ENCODE peak calls at places on chromosomes 6 and 20, in six cellular contexts. One of them, this sample, is unnamed.

GRCh38 chr6:99348823-99349619 is 453 bp downstream of the FAXC start:
- DNase-seq in IMR-90: peak; percentile 3
- DNase-seq in GM12865: no peak
- DNase-seq in H9: peak; percentile 43
- DNase-seq in nephron progenitor cell: peak; percentile 67
- DNase-seq in breast epithelium: no peak
- DNase-seq in this sample: no peak

GRCh38 chr6:155630085-155630484 is 174.4 kb upstream of the NOX3 start:
- DNase-seq in IMR-90: peak; percentile 42
- DNase-seq in GM12865: no peak
- DNase-seq in H9: no peak
- DNase-seq in nephron progenitor cell: no peak
- DNase-seq in breast epithelium: no peak
- DNase-seq in this sample: no peak

GRCh38 chr6:72418495-72418894 is 203.4 kb upstream of the KCNQ5 start:
- DNase-seq in IMR-90: peak; percentile 89
- DNase-seq in GM12865: no peak
- DNase-seq in H9: no peak
- DNase-seq in nephron progenitor cell: no peak
- DNase-seq in breast epithelium: no peak
- DNase-seq in this sample: no peak

GRCh38 chr6:119090256-119090655 is 11.8 kb upstream of the FAM184A start:
- DNase-seq in IMR-90: no peak
- DNase-seq in GM12865: no peak
- DNase-seq in H9: no peak
- DNase-seq in nephron progenitor cell: no peak
- DNase-seq in breast epithelium: no peak
- DNase-seq in this sample: no peak

GRCh38 chr20:9889270-9889981 is 50.5 kb upstream of the PAK5 start:
- DNase-seq in IMR-90: no peak
- DNase-seq in GM12865: peak; percentile 44
- DNase-seq in H9: no peak
- DNase-seq in nephron progenitor cell: no peak
- DNase-seq in breast epithelium: no peak
- DNase-seq in this sample: no peak

GRCh38 chr20:55888655-55889054 is 116.7 kb downstream of the CBLN4 start:
- DNase-seq in IMR-90: no peak
- DNase-seq in GM12865: no peak
- DNase-seq in H9: no peak
- DNase-seq in nephron progenitor cell: no peak
- DNase-seq in breast epithelium: no peak
- DNase-seq in this sample: no peak

GRCh38 chr20:33857722-33858563 is 46.8 kb downstream of the CHMP4B start:
- DNase-seq in IMR-90: no peak
- DNase-seq in GM12865: no peak
- DNase-seq in H9: no peak
- DNase-seq in nephron progenitor cell: no peak
- DNase-seq in breast epithelium: no peak
- DNase-seq in this sample: no peak

GRCh38 chr6:105332576-105332975 is 70.3 kb downstream of the PREP start:
- DNase-seq in IMR-90: no peak
- DNase-seq in GM12865: no peak
- DNase-seq in H9: no peak
- DNase-seq in nephron progenitor cell: no peak
- DNase-seq in breast epithelium: no peak
- DNase-seq in this sample: no peak

GRCh38 chr6:97963148-97963680 is 680.2 kb upstream of the MMS22L start:
- DNase-seq in IMR-90: no peak
- DNase-seq in GM12865: no peak
- DNase-seq in H9: no peak
- DNase-seq in nephron progenitor cell: no peak
- DNase-seq in breast epithelium: no peak
- DNase-seq in this sample: no peak

GRCh38 chr20:36154696-36155628 is at the start of gene EPB41L1:
- DNase-seq in IMR-90: no peak
- DNase-seq in GM12865: no peak
- DNase-seq in H9: peak; percentile 65
- DNase-seq in nephron progenitor cell: peak; percentile 69
- DNase-seq in breast epithelium: no peak
- DNase-seq in this sample: no peak

GRCh38 chr6:93889713-93890112 is 470.4 kb upstream of the EPHA7 start:
- DNase-seq in IMR-90: no peak
- DNase-seq in GM12865: no peak
- DNase-seq in H9: no peak
- DNase-seq in nephron progenitor cell: no peak
- DNase-seq in breast epithelium: no peak
- DNase-seq in this sample: no peak

GRCh38 chr6:20198764-20199174 is 13.5 kb downstream of the MBOAT1 start:
- DNase-seq in IMR-90: no peak
- DNase-seq in GM12865: no peak
- DNase-seq in H9: no peak
- DNase-seq in nephron progenitor cell: no peak
- DNase-seq in breast epithelium: no peak
- DNase-seq in this sample: no peak

GRCh38 chr6:100549406-100550167 is 84.9 kb upstream of the SIM1 start:
- DNase-seq in IMR-90: peak; percentile 87
- DNase-seq in GM12865: no peak
- DNase-seq in H9: no peak
- DNase-seq in nephron progenitor cell: no peak
- DNase-seq in breast epithelium: no peak
- DNase-seq in this sample: no peak

GRCh38 chr20:52064936-52065335 is 126.6 kb downstream of the ZFP64 start:
- DNase-seq in IMR-90: no peak
- DNase-seq in GM12865: no peak
- DNase-seq in H9: no peak
- DNase-seq in nephron progenitor cell: no peak
- DNase-seq in breast epithelium: no peak
- DNase-seq in this sample: no peak

GRCh38 chr6:10521104-10521808 is at the start of gene GCNT2:
- DNase-seq in IMR-90: peak; percentile 23
- DNase-seq in GM12865: peak; percentile 43
- DNase-seq in H9: peak; percentile 79
- DNase-seq in nephron progenitor cell: peak; percentile 63
- DNase-seq in breast epithelium: peak; percentile 31
- DNase-seq in this sample: no peak

DNA sequence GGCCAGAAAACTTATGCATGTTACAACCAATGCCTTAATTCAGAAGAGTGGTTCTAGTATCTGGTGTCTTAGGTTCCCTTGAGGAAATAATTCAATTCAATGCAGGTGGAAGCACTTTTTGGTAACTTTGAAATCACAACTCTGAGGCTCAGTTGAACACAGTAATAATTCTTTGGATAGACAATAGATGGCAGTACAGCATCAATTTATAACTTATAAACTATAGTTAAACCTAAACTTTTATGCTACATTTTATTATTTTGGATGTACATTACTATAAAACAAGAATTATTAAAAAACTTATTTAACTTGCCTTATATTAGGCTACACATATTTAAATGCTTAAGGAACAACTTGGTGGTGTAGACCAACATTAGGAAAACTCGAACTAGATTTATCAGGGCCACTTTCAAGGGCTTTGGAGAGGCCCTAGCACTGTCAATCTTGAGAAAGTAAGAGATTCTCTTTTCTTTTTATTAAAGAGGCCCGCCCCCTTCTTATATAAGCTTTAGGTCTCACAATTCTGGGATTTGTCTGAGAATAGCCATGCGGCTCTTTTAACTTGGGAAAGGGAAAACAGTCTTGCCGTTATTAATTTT is 85.9 kb downstream of the CRYBG1 start:
- DNase-seq in IMR-90: peak; percentile 12
- DNase-seq in GM12865: peak; percentile 9
- DNase-seq in H9: no peak
- DNase-seq in nephron progenitor cell: no peak
- DNase-seq in breast epithelium: no peak
- DNase-seq in this sample: no peak
- TF ChIP-seq CTCF in IMR-90: peak; percentile 64
- TF ChIP-seq CTCF in GM12865: peak; percentile 38
- TF ChIP-seq CTCF in H9: peak; percentile 73
- TF ChIP-seq CTCF in nephron progenitor cell: peak; percentile 51
- TF ChIP-seq CTCF in breast epithelium: peak; percentile 49
- TF ChIP-seq CTCF in this sample: peak; percentile 66

DNA sequence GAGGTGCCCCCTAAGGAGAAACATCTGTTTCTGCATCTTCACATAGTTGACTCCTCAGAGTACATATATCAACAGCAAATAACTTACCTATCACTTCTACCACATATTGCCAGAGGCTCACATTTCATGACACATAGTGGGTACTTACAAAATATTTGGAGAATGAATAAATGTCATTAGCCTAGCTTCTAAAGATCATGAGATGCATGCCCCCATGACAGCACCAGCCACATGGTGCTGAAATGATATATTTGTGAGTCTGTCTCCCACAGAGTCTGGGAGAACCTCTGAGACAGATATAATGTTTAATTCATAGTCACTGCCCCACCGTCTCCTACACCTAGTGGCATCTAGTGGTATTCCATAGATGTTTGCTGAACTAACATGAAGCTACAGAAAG is 555.6 kb downstream of the KIF16B start:
- DNase-seq in IMR-90: no peak
- DNase-seq in GM12865: no peak
- DNase-seq in H9: no peak
- DNase-seq in nephron progenitor cell: no peak
- DNase-seq in breast epithelium: no peak
- DNase-seq in this sample: no peak
- TF ChIP-seq CTCF in IMR-90: no peak
- TF ChIP-seq CTCF in GM12865: peak; percentile 2
- TF ChIP-seq CTCF in H9: peak; percentile 34
- TF ChIP-seq CTCF in nephron progenitor cell: no peak
- TF ChIP-seq CTCF in breast epithelium: no peak
- TF ChIP-seq CTCF in this sample: no peak

GRCh38 chr20:63980806-63981728 is at the start of gene PRPF6:
- DNase-seq in IMR-90: peak; percentile 92
- DNase-seq in GM12865: peak; percentile 99
- DNase-seq in H9: peak; percentile 97
- DNase-seq in nephron progenitor cell: peak; percentile 94
- DNase-seq in breast epithelium: peak; percentile 90
- DNase-seq in this sample: peak; percentile 98

GRCh38 chr20:63978319-63979220 is 872 bp downstream of the SAMD10 start:
- DNase-seq in IMR-90: peak; percentile 43
- DNase-seq in GM12865: peak; percentile 89
- DNase-seq in H9: peak; percentile 85
- DNase-seq in nephron progenitor cell: peak; percentile 73
- DNase-seq in breast epithelium: peak; percentile 69
- DNase-seq in this sample: no peak

GRCh38 chr20:63979221-63979548 is 257 bp downstream of the SAMD10 start:
- DNase-seq in IMR-90: no peak
- DNase-seq in GM12865: no peak
- DNase-seq in H9: no peak
- DNase-seq in nephron progenitor cell: peak; percentile 49
- DNase-seq in breast epithelium: no peak
- DNase-seq in this sample: no peak

GRCh38 chr20:63980317-63980805 is 571 bp upstream of the PRPF6 start:
- DNase-seq in IMR-90: no peak
- DNase-seq in GM12865: peak; percentile 77
- DNase-seq in H9: no peak
- DNase-seq in nephron progenitor cell: no peak
- DNase-seq in breast epithelium: no peak
- DNase-seq in this sample: no peak

DNA sequence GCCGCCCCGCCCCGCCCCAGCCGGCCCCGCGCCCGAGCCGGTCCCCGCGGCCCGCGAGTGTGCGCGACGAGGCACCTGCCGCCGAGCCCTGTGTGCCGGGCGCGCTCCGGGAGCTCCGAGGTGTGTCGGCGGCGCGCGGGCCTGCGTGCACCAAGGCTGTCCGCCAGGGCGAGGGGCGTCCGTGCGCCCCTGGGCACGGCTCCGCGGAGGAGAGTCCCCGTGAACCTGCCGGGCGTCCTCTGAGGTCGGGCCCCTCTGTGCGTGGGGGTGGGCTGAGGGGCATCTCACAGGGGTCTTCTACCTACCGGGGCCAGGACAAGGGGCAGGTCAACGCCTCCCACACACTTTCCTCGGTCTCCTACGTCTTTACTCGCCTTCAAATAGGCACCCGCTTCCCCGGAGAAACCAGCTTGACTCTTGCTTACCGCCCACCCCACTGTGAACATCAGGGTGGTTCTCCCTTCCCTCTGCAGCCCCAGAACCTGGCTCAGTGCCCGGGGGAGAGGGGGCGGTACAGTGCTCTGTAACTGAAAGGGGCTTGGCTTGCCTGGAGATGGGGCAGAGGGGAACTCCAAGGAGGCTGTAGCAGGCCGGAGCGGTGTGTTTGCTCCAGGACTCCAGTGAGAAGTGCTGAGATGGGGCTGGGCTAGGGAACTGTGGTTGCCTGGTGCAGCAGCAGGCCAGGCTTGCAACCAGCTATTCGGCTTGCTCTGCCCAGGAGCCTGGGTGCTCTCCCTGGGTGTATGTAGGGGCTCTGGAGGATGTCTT is at the start of gene SAMD10:
- DNase-seq in IMR-90: peak; percentile 53
- DNase-seq in GM12865: peak; percentile 89
- DNase-seq in H9: peak; percentile 60
- DNase-seq in nephron progenitor cell: peak; percentile 72
- DNase-seq in breast epithelium: no peak
- DNase-seq in this sample: no peak
- TF ChIP-seq CTCF in IMR-90: no peak
- TF ChIP-seq CTCF in GM12865: peak; percentile 22
- TF ChIP-seq CTCF in H9: peak; percentile 39
- TF ChIP-seq CTCF in nephron progenitor cell: no peak
- TF ChIP-seq CTCF in breast epithelium: peak; percentile 51
- TF ChIP-seq CTCF in this sample: no peak

GRCh38 chr6:90297124-90297865 is 652 bp upstream of the BACH2 start:
- DNase-seq in IMR-90: no peak
- DNase-seq in GM12865: no peak
- DNase-seq in H9: peak; percentile 35
- DNase-seq in nephron progenitor cell: no peak
- DNase-seq in breast epithelium: no peak
- DNase-seq in this sample: no peak

GRCh38 chr6:90294989-90295853 is 1.4 kb downstream of the BACH2 start:
- DNase-seq in IMR-90: peak; percentile 43
- DNase-seq in GM12865: peak; percentile 32
- DNase-seq in H9: no peak
- DNase-seq in nephron progenitor cell: peak; percentile 57
- DNase-seq in breast epithelium: peak; percentile 41
- DNase-seq in this sample: no peak

GRCh38 chr6:90294614-90294988 is 2.0 kb downstream of the BACH2 start:
- DNase-seq in IMR-90: no peak
- DNase-seq in GM12865: peak; percentile 40
- DNase-seq in H9: peak; percentile 36
- DNase-seq in nephron progenitor cell: peak; percentile 29
- DNase-seq in breast epithelium: no peak
- DNase-seq in this sample: no peak

GRCh38 chr6:90296346-90297123 is at the start of gene BACH2:
- DNase-seq in IMR-90: peak; percentile 92
- DNase-seq in GM12865: peak; percentile 81
- DNase-seq in H9: peak; percentile 91
- DNase-seq in nephron progenitor cell: peak; percentile 93
- DNase-seq in breast epithelium: peak; percentile 89
- DNase-seq in this sample: peak; percentile 87

DNA sequence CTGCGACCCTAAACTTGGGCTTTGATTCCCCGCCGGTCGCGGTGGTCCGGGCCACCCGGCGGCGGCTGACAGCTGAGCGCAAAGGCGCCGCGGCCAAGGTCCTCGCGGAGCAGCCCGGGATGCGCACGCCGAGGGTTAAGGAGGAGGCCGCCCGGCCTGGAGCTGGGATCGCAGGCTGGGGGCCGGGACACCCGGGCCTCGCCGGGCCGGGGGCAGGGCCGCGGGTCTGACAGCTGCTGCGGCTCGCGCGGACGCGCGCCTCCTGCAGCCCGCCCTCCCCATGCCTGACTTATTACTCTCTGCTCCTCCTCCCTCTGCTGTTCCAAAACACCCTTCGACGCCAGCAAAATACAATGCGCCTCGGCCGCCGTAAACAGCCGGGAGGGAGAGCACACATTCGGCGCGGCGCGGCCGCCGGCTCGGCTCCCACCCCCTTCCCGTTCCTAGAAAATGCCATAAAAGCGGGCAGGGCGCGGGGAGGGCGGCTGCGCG is 743 bp downstream of the BACH2 start:
- DNase-seq in IMR-90: peak; percentile 68
- DNase-seq in GM12865: peak; percentile 55
- DNase-seq in H9: peak; percentile 56
- DNase-seq in nephron progenitor cell: peak; percentile 71
- DNase-seq in breast epithelium: peak; percentile 68
- DNase-seq in this sample: no peak
- TF ChIP-seq CTCF in IMR-90: peak; percentile 24
- TF ChIP-seq CTCF in GM12865: no peak
- TF ChIP-seq CTCF in H9: no peak
- TF ChIP-seq CTCF in nephron progenitor cell: no peak
- TF ChIP-seq CTCF in breast epithelium: no peak
- TF ChIP-seq CTCF in this sample: peak; percentile 22